ENCODE peak calls at places on chromosome 18, in four cellular contexts. D, C, O and Q are unnamed samples.

GRCh38 chr18:9287037-9287436 is 47.5 kb upstream of the TWSG1 start:
- DNase-seq in D (no peak), C (no peak), O (no peak), Q (no peak)

GRCh38 chr18:44298566-44298965 is 382.1 kb upstream of the SETBP1 start:
- DNase-seq in D (no peak), C (no peak), O (no peak), Q (no peak)

GRCh38 chr18:32549248-32549842 is 78.7 kb upstream of the GAREM1 start:
- DNase-seq in D (peak; percentile 65), C (peak; percentile 69), O (no peak), Q (no peak)

GRCh38 chr18:76274470-76275289 is 220.4 kb downstream of the ZNF516 start:
- DNase-seq in D (no peak), C (peak; percentile 10), O (no peak), Q (peak; percentile 8)

GRCh38 chr18:69947361-69948106 is at the start of gene CD226:
- DNase-seq in D (no peak), C (peak; percentile 70), O (no peak), Q (peak; percentile 52)

GRCh38 chr18:75837316-75837715 is 409.8 kb upstream of the SMIM21 start:
- DNase-seq in D (no peak), C (no peak), O (no peak), Q (no peak)

GRCh38 chr18:46422552-46423055 is 234.4 kb downstream of the LOXHD1 start:
- DNase-seq in D (no peak), C (no peak), O (no peak), Q (no peak)

GRCh38 chr18:42365550-42365949 is 410.5 kb downstream of the PIK3C3 start:
- DNase-seq in D (no peak), C (no peak), O (no peak), Q (no peak)

DNA sequence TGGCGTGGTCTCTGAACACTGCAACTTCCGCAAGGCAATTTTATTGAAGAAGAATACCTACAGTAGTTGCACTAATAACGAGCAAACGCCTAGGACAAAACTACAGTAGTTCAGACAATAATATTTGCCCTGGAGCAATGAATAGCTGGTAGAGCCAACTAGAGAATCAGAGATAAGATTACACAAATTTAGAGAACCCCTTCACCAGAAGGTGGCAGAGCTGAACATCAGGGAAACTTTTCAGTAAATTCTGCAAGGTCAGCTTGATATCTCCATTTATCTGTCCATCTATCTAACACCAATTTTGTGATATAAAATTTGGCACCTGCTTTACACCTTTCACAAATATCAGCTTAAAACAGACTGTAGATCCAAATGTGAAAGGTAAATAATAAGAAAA is 43.8 kb downstream of the CDH19 start:
- DNase-seq in D (peak; percentile 52), C (peak; percentile 1), O (no peak), Q (no peak)
- TF ChIP-seq CTCF in D (peak; percentile 26), C (no peak), O (no peak), Q (peak; percentile 15)

GRCh38 chr18:59593291-59593717 is 103.9 kb downstream of the CCBE1 start:
- DNase-seq in D (peak; percentile 55), C (no peak), O (peak; percentile 74), Q (no peak)
- TF ChIP-seq CTCF in D (no peak), C (no peak), O (peak; percentile 34), Q (no peak)

GRCh38 chr18:34767601-34768027 is 57.5 kb downstream of the DTNA start:
- DNase-seq in D (peak; percentile 97), C (no peak), O (peak; percentile 87), Q (peak; percentile 5)

GRCh38 chr18:34760444-34760843 is 50.3 kb downstream of the DTNA start:
- DNase-seq in D (no peak), C (no peak), O (no peak), Q (no peak)

GRCh38 chr18:34758378-34758948 is 48.4 kb downstream of the DTNA start:
- DNase-seq in D (no peak), C (no peak), O (no peak), Q (no peak)

GRCh38 chr18:34764451-34764850 is 54.4 kb downstream of the DTNA start:
- DNase-seq in D (no peak), C (no peak), O (no peak), Q (no peak)
- TF ChIP-seq CTCF in D (no peak), C (no peak), O (peak; percentile 39), Q (no peak)

DNA sequence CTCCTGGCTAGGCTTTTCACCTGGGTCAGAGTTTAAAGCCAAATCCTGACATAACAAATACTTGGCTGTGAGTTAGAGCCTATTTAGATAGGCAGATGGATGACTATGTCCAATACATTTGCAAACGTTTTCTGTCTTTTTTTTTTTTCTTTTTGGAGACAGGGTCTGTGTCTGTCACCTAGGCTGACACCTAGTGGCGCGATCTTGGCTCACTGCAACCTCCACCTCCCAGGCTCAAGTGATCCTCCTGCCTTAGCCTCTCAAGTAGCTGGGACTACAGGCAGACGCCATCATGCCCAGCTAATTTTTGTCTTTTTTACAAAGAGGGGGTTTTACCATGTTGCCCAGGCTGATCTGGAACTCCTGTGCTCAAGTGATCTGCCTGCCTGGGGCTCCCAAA is 124.8 kb downstream of the DYM start:
- DNase-seq in D (no peak), C (peak; percentile 23), O (no peak), Q (no peak)
- TF ChIP-seq CTCF in D (no peak), C (no peak), O (peak; percentile 45), Q (peak; percentile 36)

GRCh38 chr18:39602112-39602511 is 2036.5 kb upstream of the CELF4 start:
- DNase-seq in D (no peak), C (no peak), O (no peak), Q (no peak)
- TF ChIP-seq CTCF in D (no peak), C (no peak), O (no peak), Q (no peak)

GRCh38 chr18:5975111-5975622 is 79.8 kb upstream of the TMEM200C start:
- DNase-seq in D (peak; percentile 70), C (no peak), O (no peak), Q (peak; percentile 61)
- TF ChIP-seq CTCF in D (no peak), C (no peak), O (no peak), Q (peak; percentile 5)

GRCh38 chr18:52228158-52228557 is 111.8 kb upstream of the DCC start:
- DNase-seq in D (no peak), C (no peak), O (no peak), Q (no peak)
- TF ChIP-seq CTCF in D (no peak), C (no peak), O (no peak), Q (no peak)